ENCODE peak calls at places on chromosomes 3 and 15, in five cellular contexts. A is hypothalamus; X is activated CD4-positive, alpha-beta T cell treated with anti-CD3 and anti-CD28 coated beads, Interleukin-2, amount 10 ng/mL, durations not matched to agents 7 days and 5 days; D is NCI-H1092 treated with DMSO at 0.1 percent for 48 hours; E is hepatocyte. O is an unnamed sample.

GRCh38 chr3:52879581-52879980 is 17.8 kb downstream of the STIMATE start:
- DNase-seq in A (no peak), X (no peak), D (no peak), E (no peak), O (no peak)

GRCh38 chr15:91892417-91892816 is 38.9 kb downstream of the SLCO3A1 start:
- DNase-seq in A (no peak), X (no peak), D (no peak), E (no peak), O (no peak)

GRCh38 chr15:49101536-49101935 is 53.9 kb downstream of the COPS2 start:
- DNase-seq in A (no peak), X (no peak), D (no peak), E (no peak), O (no peak)

GRCh38 chr3:124057453-124057852 is 65.5 kb upstream of the ROPN1 start:
- DNase-seq in A (peak; percentile 10), X (no peak), D (no peak), E (no peak), O (no peak)

GRCh38 chr3:45507820-45508317 is 86.7 kb upstream of the LIMD1 start:
- DNase-seq in A (no peak), X (no peak), D (no peak), E (peak; percentile 65), O (no peak)

GRCh38 chr3:107251819-107252218 is 125.4 kb upstream of the CCDC54 start:
- DNase-seq in A (no peak), X (no peak), D (no peak), E (no peak), O (no peak)

GRCh38 chr3:77191640-77192039 is 151.7 kb downstream of the ROBO2 start:
- DNase-seq in A (no peak), X (no peak), D (no peak), E (no peak), O (no peak)

GRCh38 chr3:124158174-124158812 is 166.4 kb upstream of the ROPN1 start:
- DNase-seq in A (no peak), X (no peak), D (no peak), E (peak; percentile 21), O (no peak)

GRCh38 chr3:150149651-150150051 is 179.0 kb upstream of the PFN2 start:
- DNase-seq in A (no peak), X (no peak), D (peak; percentile 24), E (peak; percentile 14), O (no peak)

GRCh38 chr3:106842151-106842550 is 535.1 kb upstream of the CCDC54 start:
- DNase-seq in A (no peak), X (no peak), D (no peak), E (no peak), O (no peak)

GRCh38 chr15:64004582-64004981 is 41.7 kb downstream of the DAPK2 start:
- DNase-seq in A (no peak), X (no peak), D (no peak), E (peak; percentile 85), O (no peak)

GRCh38 chr3:62131620-62132019 is 241.7 kb downstream of the FEZF2 start:
- DNase-seq in A (no peak), X (no peak), D (no peak), E (no peak), O (no peak)

GRCh38 chr15:86203462-86203861 is 123.8 kb downstream of the AGBL1 start:
- DNase-seq in A (no peak), X (no peak), D (no peak), E (no peak), O (no peak)

GRCh38 chr3:2262204-2262603 is 163.5 kb downstream of the CNTN4 start:
- DNase-seq in A (no peak), X (no peak), D (no peak), E (no peak), O (no peak)

GRCh38 chr15:68278345-68279217 is 1.0 kb downstream of the FEM1B start:
- DNase-seq in A (no peak), X (no peak), D (peak; percentile 46), E (no peak), O (no peak)

GRCh38 chr15:64928626-64929220 is 17.0 kb downstream of the ANKDD1A start:
- DNase-seq in A (no peak), X (no peak), D (no peak), E (no peak), O (no peak)

GRCh38 chr3:47825590-47825989 is 22.7 kb downstream of the DHX30 start:
- DNase-seq in A (no peak), X (no peak), D (no peak), E (no peak), O (no peak)

GRCh38 chr3:25648107-25648535 is 16.6 kb downstream of the TOP2B start:
- DNase-seq in A (peak; percentile 70), X (peak; percentile 89), D (peak; percentile 38), E (peak; percentile 90), O (peak; percentile 73)

GRCh38 chr3:179526989-179527391 is 35.7 kb upstream of the ACTL6A start:
- DNase-seq in A (no peak), X (no peak), D (peak; percentile 8), E (peak; percentile 72), O (no peak)

GRCh38 chr15:77597804-77598453 is 34.8 kb downstream of the LINGO1 start:
- DNase-seq in A (no peak), X (no peak), D (no peak), E (no peak), O (no peak)

GRCh38 chr15:73922186-73923151 is 3.8 kb upstream of the LOXL1 start:
- DNase-seq in A (no peak), X (no peak), D (peak; percentile 58), E (peak; percentile 75), O (no peak)

GRCh38 chr15:65377976-65378366 is at the start of gene IGDCC3:
- DNase-seq in A (peak; percentile 22), X (no peak), D (no peak), E (peak; percentile 73), O (no peak)

GRCh38 chr15:33801954-33802353 is 166.3 kb upstream of the CHRM5 start:
- DNase-seq in A (no peak), X (no peak), D (no peak), E (no peak), O (no peak)

GRCh38 chr15:67025719-67026118 is 39.7 kb upstream of the SMAD3 start:
- DNase-seq in A (no peak), X (no peak), D (peak; percentile 9), E (no peak), O (peak; percentile 36)

GRCh38 chr3:113747719-113748046 is 848 bp downstream of the ATP6V1A start:
- DNase-seq in A (no peak), X (no peak), D (no peak), E (no peak), O (no peak)

GRCh38 chr3:107796786-107797185 is 274.0 kb downstream of the BBX start:
- DNase-seq in A (no peak), X (no peak), D (peak; percentile 5), E (peak; percentile 36), O (no peak)

GRCh38 chr3:140023616-140024530 is 88.9 kb downstream of the CLSTN2 start:
- DNase-seq in A (peak; percentile 36), X (no peak), D (peak; percentile 59), E (no peak), O (peak; percentile 66)

GRCh38 chr3:183537295-183537730 is 18.2 kb downstream of the KLHL6 start:
- DNase-seq in A (no peak), X (no peak), D (no peak), E (no peak), O (peak; percentile 35)

GRCh38 chr3:58487140-58487886 is 4.6 kb upstream of the KCTD6 start:
- DNase-seq in A (no peak), X (no peak), D (no peak), E (no peak), O (no peak)

GRCh38 chr15:57635300-57635944 is 43.7 kb downstream of the MYZAP start:
- DNase-seq in A (no peak), X (no peak), D (peak; percentile 4), E (no peak), O (no peak)

GRCh38 chr15:42084465-42085235 is 9.7 kb downstream of the PLA2G4D start:
- DNase-seq in A (peak; percentile 46), X (peak; percentile 39), D (peak; percentile 16), E (peak; percentile 76), O (peak; percentile 91)

GRCh38 chr3:8847317-8847716 is 77.9 kb upstream of the OXTR start:
- DNase-seq in A (no peak), X (no peak), D (no peak), E (no peak), O (no peak)

GRCh38 chr15:85622432-85622831 is 172.3 kb downstream of the KLHL25 start:
- DNase-seq in A (no peak), X (no peak), D (no peak), E (no peak), O (no peak)

GRCh38 chr3:54527521-54527920 is 400.3 kb downstream of the LRTM1 start:
- DNase-seq in A (no peak), X (no peak), D (no peak), E (no peak), O (no peak)

GRCh38 chr15:37361621-37362020 is 261.3 kb upstream of the MEIS2 start:
- DNase-seq in A (no peak), X (no peak), D (no peak), E (no peak), O (no peak)

O was measured in lower leg skin.